ENCODE peak calls at places on chromosomes 16 and 17, in six cellular contexts. Y, Z, B, I, O and L are unnamed samples.

GRCh38 chr16:84957792-84958191 is 53.5 kb downstream of the ZDHHC7 start:
- DNase-seq in I (no peak), Y (no peak), O (no peak), B (no peak), Z (no peak), L (no peak)

GRCh38 chr17:5234645-5235576 is at the start of gene SCIMP:
- DNase-seq in Z (no peak), Y (no peak), I (no peak), O (no peak), B (no peak), L (no peak)

GRCh38 chr17:75033346-75034235 is 13.2 kb downstream of the ATP5PD start:
- DNase-seq in O (peak; percentile 81), B (peak; percentile 100), Z (peak; percentile 79), I (peak; percentile 80), Y (peak; percentile 97), L (peak; percentile 89)

GRCh38 chr17:31388770-31389672 is 2.5 kb upstream of the RAB11FIP4 start:
- DNase-seq in B (no peak), Y (peak; percentile 30), Z (peak; percentile 20), O (no peak), I (peak; percentile 44), L (no peak)

GRCh38 chr17:17859909-17860760 is 23.3 kb upstream of the SREBF1 start:
- DNase-seq in Y (peak; percentile 79), I (peak; percentile 85), O (peak; percentile 94), B (peak; percentile 74), Z (peak; percentile 63), L (peak; percentile 44)

GRCh38 chr16:84780063-84780462 is 39.7 kb upstream of the CRISPLD2 start:
- DNase-seq in O (no peak), Y (no peak), B (no peak), Z (no peak), I (no peak), L (no peak)

GRCh38 chr17:65183736-65184135 is 46.6 kb downstream of the RGS9 start:
- DNase-seq in Y (no peak), I (peak; percentile 74), O (peak; percentile 63), Z (no peak), B (no peak), L (peak; percentile 89)

GRCh38 chr17:72852267-72852945 is 240.1 kb downstream of the SLC39A11 start:
- DNase-seq in O (no peak), I (no peak), Z (no peak), B (no peak), Y (no peak), L (peak; percentile 3)

GRCh38 chr16:47057631-47057996 is 84.1 kb upstream of the DNAJA2 start:
- DNase-seq in Y (no peak), O (no peak), I (no peak), Z (no peak), B (no peak), L (no peak)

GRCh38 chr16:72940886-72941285 is 107.0 kb downstream of the ZFHX3 start:
- DNase-seq in Y (no peak), Z (no peak), B (no peak), I (no peak), O (no peak), L (no peak)

GRCh38 chr17:20063665-20064648 is 54.8 kb downstream of the SPECC1 start:
- DNase-seq in O (peak; percentile 70), I (peak; percentile 91), Y (peak; percentile 33), B (no peak), Z (no peak), L (peak; percentile 95)

GRCh38 chr16:89912143-89912542 is 6.5 kb upstream of the MC1R start:
- DNase-seq in Y (no peak), B (no peak), O (no peak), I (no peak), Z (no peak), L (no peak)

GRCh38 chr17:4631431-4631830 is 10.0 kb downstream of the ALOX15 start:
- DNase-seq in Z (no peak), B (no peak), O (no peak), I (no peak), Y (no peak), L (no peak)

GRCh38 chr16:3698941-3699340 is 18.4 kb downstream of the TRAP1 start:
- DNase-seq in Y (no peak), O (no peak), Z (no peak), I (no peak), B (no peak), L (no peak)

GRCh38 chr17:44556114-44556853 is 1.0 kb upstream of the FZD2 start:
- DNase-seq in Z (no peak), B (no peak), O (peak; percentile 49), Y (peak; percentile 68), I (peak; percentile 70), L (peak; percentile 67)

GRCh38 chr17:72887322-72887721 is 205.2 kb downstream of the SLC39A11 start:
- DNase-seq in Z (no peak), O (no peak), B (no peak), Y (no peak), I (no peak), L (no peak)

GRCh38 chr16:85321856-85322271 is 209.6 kb upstream of the CIBAR2 start:
- DNase-seq in B (no peak), Z (no peak), O (peak; percentile 82), Y (no peak), I (peak; percentile 93), L (peak; percentile 95)

GRCh38 chr17:41540921-41541625 is 13.0 kb upstream of the KRT19 start:
- DNase-seq in Z (no peak), B (no peak), I (no peak), O (no peak), Y (peak; percentile 41), L (no peak)

GRCh38 chr17:49887744-49888360 is 40.0 kb upstream of the TAC4 start:
- DNase-seq in Z (no peak), I (no peak), O (no peak), B (no peak), Y (no peak), L (no peak)

GRCh38 chr16:58013201-58013956 is 12.2 kb downstream of the USB1 start:
- DNase-seq in Z (no peak), I (no peak), Y (no peak), B (no peak), O (no peak), L (no peak)

GRCh38 chr16:85425061-85425662 is 188.0 kb upstream of the GSE1 start:
- DNase-seq in Y (no peak), O (no peak), B (peak; percentile 21), I (no peak), Z (no peak), L (no peak)

GRCh38 chr17:50356418-50356817 is 10.5 kb downstream of the XYLT2 start:
- DNase-seq in Y (no peak), O (no peak), I (no peak), Z (no peak), B (no peak), L (no peak)